ENCODE peak calls at places on chromosome 4, in six cellular contexts. N is CD4-positive, alpha-beta T cell; X is K562; M is AG09319; D is Peyer's patch; Q is right lobe of liver. Y is an unnamed sample.

GRCh38 chr4:151356510-151356909 is 31.1 kb upstream of the SH3D19 start:
- DNase-seq in N (no peak), X (no peak), M (no peak), D (no peak), Q (no peak), Y (no peak)

GRCh38 chr4:89469930-89470375 is 162.4 kb upstream of the GPRIN3 start:
- DNase-seq in N (no peak), X (no peak), M (no peak), D (no peak), Q (no peak), Y (no peak)

GRCh38 chr4:183636923-183637322 is 22.1 kb downstream of the RWDD4 start:
- DNase-seq in N (no peak), X (no peak), M (no peak), D (no peak), Q (no peak), Y (no peak)

GRCh38 chr4:23887989-23888388 is 1.9 kb downstream of the PPARGC1A start:
- DNase-seq in N (no peak), X (no peak), M (no peak), D (no peak), Q (peak; percentile 57), Y (no peak)

GRCh38 chr4:57093816-57094481 is 16.2 kb downstream of the IGFBP7 start:
- DNase-seq in N (no peak), X (no peak), M (no peak), D (no peak), Q (no peak), Y (no peak)

GRCh38 chr4:65392488-65392887 is 277.8 kb downstream of the EPHA5 start:
- DNase-seq in N (no peak), X (no peak), M (no peak), D (no peak), Q (no peak), Y (no peak)

GRCh38 chr4:159946983-159947645 is 844.2 kb downstream of the RAPGEF2 start:
- DNase-seq in N (no peak), X (peak; percentile 16), M (no peak), D (no peak), Q (no peak), Y (no peak)

GRCh38 chr4:173519130-173520101 is 10.6 kb downstream of the HAND2 start:
- DNase-seq in N (no peak), X (no peak), M (no peak), D (no peak), Q (no peak), Y (no peak)

GRCh38 chr4:134189949-134190348 is 11.6 kb downstream of the PABPC4L start:
- DNase-seq in N (no peak), X (no peak), M (no peak), D (no peak), Q (no peak), Y (no peak)

GRCh38 chr4:113832795-113833194 is 71.3 kb upstream of the CAMK2D start:
- DNase-seq in N (no peak), X (no peak), M (no peak), D (no peak), Q (no peak), Y (no peak)

GRCh38 chr4:189377576-189377975 is 563.1 kb upstream of the FRG1 start:
- DNase-seq in N (no peak), X (no peak), M (no peak), D (no peak), Q (no peak), Y (no peak)

GRCh38 chr4:125703443-125703842 is 388.7 kb downstream of the FAT4 start:
- DNase-seq in N (no peak), X (no peak), M (no peak), D (no peak), Q (no peak), Y (no peak)

GRCh38 chr4:149280886-149281285 is 534.8 kb downstream of the IQCM start:
- DNase-seq in N (no peak), X (no peak), M (no peak), D (no peak), Q (no peak), Y (no peak)

GRCh38 chr4:38075370-38076152 is 115.4 kb downstream of the PTTG2 start:
- DNase-seq in N (no peak), X (no peak), M (no peak), D (no peak), Q (no peak), Y (no peak)

GRCh38 chr4:151948351-151949016 is 187.7 kb upstream of the GATB start:
- DNase-seq in N (no peak), X (no peak), M (no peak), D (no peak), Q (no peak), Y (no peak)

GRCh38 chr4:83316459-83317170 is 18.0 kb downstream of the HPSE start:
- DNase-seq in N (no peak), X (no peak), M (no peak), D (no peak), Q (no peak), Y (no peak)

GRCh38 chr4:69823481-69824186 is 36.3 kb downstream of the SULT1E1 start:
- DNase-seq in N (peak; percentile 49), X (no peak), M (peak; percentile 5), D (no peak), Q (peak; percentile 74), Y (no peak)

GRCh38 chr4:93186846-93187245 is 641.7 kb upstream of the ATOH1 start:
- DNase-seq in N (no peak), X (no peak), M (no peak), D (no peak), Q (no peak), Y (no peak)

GRCh38 chr4:10753326-10753725 is 68.8 kb upstream of the CLNK start:
- DNase-seq in N (no peak), X (no peak), M (no peak), D (no peak), Q (no peak), Y (no peak)

GRCh38 chr4:74447636-74448233 is 2.8 kb downstream of the AREG start:
- DNase-seq in N (no peak), X (no peak), M (no peak), D (no peak), Q (no peak), Y (no peak)

GRCh38 chr4:74446896-74447295 is 2.0 kb downstream of the AREG start:
- DNase-seq in N (no peak), X (no peak), M (no peak), D (no peak), Q (no peak), Y (no peak)

GRCh38 chr4:74441744-74442143 is 3.2 kb upstream of the AREG start:
- DNase-seq in N (no peak), X (no peak), M (no peak), D (no peak), Q (no peak), Y (no peak)

GRCh38 chr4:74446193-74446868 is 1.4 kb downstream of the AREG start:
- DNase-seq in N (no peak), X (no peak), M (no peak), D (no peak), Q (no peak), Y (no peak)

DNA sequence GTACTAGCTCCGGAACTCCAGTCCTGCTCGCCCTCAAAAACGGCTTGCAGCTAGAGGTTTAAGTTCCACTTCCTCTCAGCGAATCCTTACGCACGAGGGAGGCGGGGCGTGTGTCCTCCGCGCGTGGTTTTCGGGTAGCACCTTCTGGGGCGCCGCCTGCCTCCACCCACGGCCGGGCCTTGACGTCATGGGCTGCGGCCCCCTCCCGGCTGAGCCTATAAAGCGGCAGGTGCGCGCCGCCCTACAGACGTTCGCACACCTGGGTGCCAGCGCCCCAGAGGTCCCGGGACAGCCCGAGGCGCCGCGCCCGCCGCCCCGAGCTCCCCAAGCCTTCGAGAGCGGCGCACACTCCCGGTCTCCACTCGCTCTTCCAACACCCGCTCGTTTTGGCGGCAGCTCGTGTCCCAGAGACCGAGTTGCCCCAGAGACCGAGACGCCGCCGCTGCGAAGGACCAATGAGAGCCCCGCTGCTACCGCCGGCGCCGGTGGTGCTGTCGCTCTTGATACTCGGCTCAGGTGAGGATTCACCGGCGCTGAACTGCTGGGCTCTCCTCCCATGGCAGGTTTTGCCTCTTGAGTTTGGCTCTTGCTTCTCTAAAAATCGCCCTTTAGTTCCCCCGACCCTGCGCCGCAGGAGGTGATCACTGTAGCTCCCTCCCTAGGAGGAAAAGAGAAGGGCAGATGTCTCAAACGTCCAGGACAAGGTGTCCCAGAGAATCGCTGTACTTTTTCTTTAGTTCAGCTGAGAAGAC is at the start of gene AREG:
- DNase-seq in N (peak; percentile 82), X (peak; percentile 91), M (no peak), D (peak; percentile 96), Q (peak; percentile 80), Y (peak; percentile 38)
- TF ChIP-seq CTCF in N (peak; percentile 52), X (peak; percentile 69), M (peak; percentile 74), D (peak; percentile 33), Q (peak; percentile 29), Y (peak; percentile 43)

DNA sequence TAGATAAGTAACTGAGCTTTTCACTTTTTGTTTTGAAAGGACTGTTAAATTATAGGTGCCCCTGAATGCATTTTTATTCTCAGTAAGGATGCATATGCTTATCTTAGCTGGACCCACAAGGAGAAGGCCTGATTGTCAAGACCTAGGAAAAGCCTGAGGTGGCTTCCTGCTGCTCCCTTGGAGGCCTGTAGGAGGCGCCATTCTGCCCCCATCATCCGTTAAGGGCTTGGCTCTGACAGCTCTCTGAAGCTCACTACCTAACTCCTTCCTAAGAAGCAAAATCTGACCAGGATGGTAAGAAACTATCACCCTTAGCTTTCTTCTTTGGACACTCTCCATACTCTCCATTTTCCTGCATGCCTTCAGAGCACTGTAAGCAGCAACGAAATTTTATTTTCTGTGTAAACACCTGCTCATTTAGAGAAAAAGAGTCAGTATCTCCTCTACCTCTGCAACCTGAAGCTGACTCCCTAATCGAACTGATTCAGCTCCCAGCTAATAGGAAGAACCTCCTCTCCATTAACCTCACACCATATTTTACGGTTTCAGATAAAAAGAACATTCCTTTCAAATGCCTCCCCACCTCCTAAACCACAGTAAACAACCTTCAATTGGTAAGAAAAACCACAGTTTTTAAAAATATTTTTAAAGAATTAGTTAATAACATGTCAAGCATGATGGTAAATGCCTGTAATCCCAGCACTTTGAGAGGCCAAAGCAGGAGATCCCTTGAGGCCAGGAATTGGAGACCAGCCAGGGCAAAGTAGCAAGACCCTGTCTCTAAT is 73.4 kb upstream of the EDNRA start:
- DNase-seq in N (no peak), X (peak; percentile 12), M (no peak), D (no peak), Q (no peak), Y (no peak)
- TF ChIP-seq CTCF in N (no peak), X (peak; percentile 14), M (peak; percentile 26), D (no peak), Q (peak; percentile 5), Y (peak; percentile 54)

GRCh38 chr4:120844528-120844921 is 78.0 kb downstream of the PRDM5 start:
- DNase-seq in N (no peak), X (no peak), M (no peak), D (no peak), Q (no peak), Y (no peak)

GRCh38 chr4:120847019-120847582 is 75.4 kb downstream of the PRDM5 start:
- DNase-seq in N (no peak), X (no peak), M (no peak), D (no peak), Q (no peak), Y (no peak)

GRCh38 chr4:120842046-120842445 is 80.5 kb downstream of the PRDM5 start:
- DNase-seq in N (no peak), X (no peak), M (no peak), D (no peak), Q (no peak), Y (no peak)

GRCh38 chr4:120841580-120841979 is 80.9 kb downstream of the PRDM5 start:
- DNase-seq in N (no peak), X (no peak), M (no peak), D (no peak), Q (no peak), Y (no peak)

GRCh38 chr4:120843840-120844527 is 78.5 kb downstream of the PRDM5 start:
- DNase-seq in N (no peak), X (no peak), M (no peak), D (no peak), Q (no peak), Y (peak; percentile 54)
- TF ChIP-seq CTCF in N (no peak), X (no peak), M (peak; percentile 1), D (no peak), Q (no peak), Y (peak; percentile 33)

GRCh38 chr4:154622598-154622997 is 10.1 kb upstream of the FGG start:
- DNase-seq in N (no peak), X (peak; percentile 62), M (no peak), D (no peak), Q (no peak), Y (peak; percentile 17)
- TF ChIP-seq CTCF in N (peak; percentile 49), X (peak; percentile 78), M (peak; percentile 29), D (no peak), Q (peak; percentile 72), Y (peak; percentile 50)

Y was measured in endothelial cell.